ENCODE peak calls at places on chromosomes 2 and 18, in nine cellular contexts. F, Q, L, T, O, P, D, B and S are unnamed samples. For H3K9me3, the result is how much of the 10 kb centered on the place peaks cover.

GRCh38 chr2:105541189-105542050 is 142.6 kb upstream of the FHL2 start:
- DNase-seq in F (no peak), Q (no peak), L (no peak), T (no peak), O (no peak), P (no peak), D (no peak), B (no peak), S (no peak)

GRCh38 chr18:12254820-12255511 is 805 bp downstream of the CIDEA start:
- DNase-seq in F (no peak), Q (no peak), L (peak), T (no peak), O (no peak), P (no peak), D (no peak), B (no peak), S (no peak)

GRCh38 chr2:235577404-235578330 is 83.8 kb downstream of the AGAP1 start:
- DNase-seq in F (no peak), Q (no peak), L (no peak), T (peak), O (no peak), P (peak), D (no peak), B (no peak), S (no peak)

GRCh38 chr2:32136097-32136496 is 29.6 kb upstream of the SLC30A6 start:
- DNase-seq in F (no peak), Q (no peak), L (no peak), T (no peak), O (no peak), P (no peak), D (no peak), B (no peak), S (peak)

GRCh38 chr18:24126155-24126947 is 12.5 kb upstream of the CABYR start:
- DNase-seq in F (no peak), Q (no peak), L (no peak), T (no peak), O (no peak), P (peak), D (no peak), B (no peak), S (no peak)

GRCh38 chr2:15979051-15979758 is 38.9 kb downstream of the MYCN start:
- DNase-seq in F (no peak), Q (no peak), L (peak), T (no peak), O (no peak), P (no peak), D (no peak), B (no peak), S (no peak)

GRCh38 chr2:69935011-69935410 is 20.1 kb downstream of the MXD1 start:
- DNase-seq in F (no peak), Q (no peak), L (no peak), T (no peak), O (no peak), P (no peak), D (no peak), B (no peak), S (no peak)

GRCh38 chr2:44851518-44851917 is 90.0 kb upstream of the SIX3 start:
- DNase-seq in F (no peak), Q (no peak), L (no peak), T (no peak), O (no peak), P (no peak), D (no peak), B (no peak), S (no peak)

GRCh38 chr2:63791387-63791786 is 50.3 kb upstream of the UGP2 start:
- DNase-seq in F (no peak), Q (no peak), L (no peak), T (no peak), O (no peak), P (no peak), D (no peak), B (no peak), S (no peak)

GRCh38 chr2:42928692-42929576 is 136.6 kb upstream of the HAAO start:
- DNase-seq in F (no peak), Q (peak), L (peak), T (peak), O (no peak), P (peak), D (no peak), B (peak), S (peak)

GRCh38 chr2:38515155-38516074 is 87.3 kb downstream of the HNRNPLL start:
- DNase-seq in F (no peak), Q (no peak), L (no peak), T (peak), O (peak), P (peak), D (no peak), B (peak), S (no peak)

GRCh38 chr2:168120310-168120709 is 127.1 kb downstream of the STK39 start:
- DNase-seq in F (no peak), Q (no peak), L (peak), T (no peak), O (no peak), P (no peak), D (no peak), B (no peak), S (no peak)

GRCh38 chr2:150389487-150389886 is 98.0 kb downstream of the RND3 start:
- DNase-seq in F (no peak), Q (no peak), L (no peak), T (no peak), O (no peak), P (no peak), D (no peak), B (no peak), S (no peak)

GRCh38 chr18:21481739-21482138 is 118.8 kb downstream of the ESCO1 start:
- DNase-seq in F (no peak), Q (no peak), L (no peak), T (no peak), O (no peak), P (no peak), D (no peak), B (no peak), S (no peak)

GRCh38 chr2:11669454-11670291 is at the start of gene NTSR2:
- DNase-seq in F (no peak), Q (peak), L (peak), T (peak), O (no peak), P (peak), D (no peak), B (peak), S (no peak)

GRCh38 chr2:36358317-36358659 is 2.7 kb downstream of the CRIM1 start:
- DNase-seq in F (no peak), Q (no peak), L (no peak), T (no peak), O (no peak), P (peak), D (no peak), B (no peak), S (peak)

GRCh38 chr18:2948038-2948437 is 64.9 kb downstream of the LPIN2 start:
- DNase-seq in F (no peak), Q (no peak), L (peak), T (peak), O (no peak), P (peak), D (no peak), B (no peak), S (no peak)

GRCh38 chr2:26911911-26912861 is 58.3 kb upstream of the MAPRE3 start:
- DNase-seq in F (no peak), Q (peak), L (peak), T (no peak), O (no peak), P (no peak), D (no peak), B (no peak), S (no peak)

GRCh38 chr2:20852139-20852538 is 29.2 kb upstream of the LDAH start:
- DNase-seq in F (no peak), Q (no peak), L (no peak), T (no peak), O (no peak), P (no peak), D (no peak), B (no peak), S (no peak)

GRCh38 chr2:19810148-19810547 is 91.6 kb downstream of the TTC32 start:
- DNase-seq in F (no peak), Q (no peak), L (no peak), T (no peak), O (no peak), P (no peak), D (no peak), B (no peak), S (no peak)

GRCh38 chr2:143717053-143717452 is 587.8 kb downstream of the ARHGAP15 start:
- DNase-seq in F (no peak), Q (no peak), L (no peak), T (peak), O (no peak), P (no peak), D (no peak), B (no peak), S (peak)

GRCh38 chr2:222358876-222359275 is 60.1 kb upstream of the PAX3 start:
- DNase-seq in F (no peak), Q (no peak), L (no peak), T (peak), O (no peak), P (peak), D (no peak), B (no peak), S (no peak)

GRCh38 chr18:78126106-78126505 is 853.5 kb upstream of the SALL3 start:
- DNase-seq in F (no peak), Q (no peak), L (no peak), T (no peak), O (no peak), P (no peak), D (no peak), B (no peak), S (no peak)

GRCh38 chr18:78125497-78125896 is 854.1 kb upstream of the SALL3 start:
- DNase-seq in F (no peak), Q (no peak), L (no peak), T (no peak), O (no peak), P (no peak), D (no peak), B (no peak), S (no peak)

GRCh38 chr18:78127041-78127440 is 852.6 kb upstream of the SALL3 start:
- DNase-seq in F (no peak), Q (no peak), L (no peak), T (no peak), O (no peak), P (no peak), D (no peak), B (no peak), S (no peak)

GRCh38 chr18:78123926-78124797 is 855.5 kb upstream of the SALL3 start:
- DNase-seq in F (no peak), Q (no peak), L (no peak), T (no peak), O (no peak), P (no peak), D (no peak), B (no peak), S (no peak)

GRCh38 chr18:78123144-78123909 is 856.3 kb upstream of the SALL3 start:
- DNase-seq in F (no peak), Q (no peak), L (no peak), T (no peak), O (no peak), P (no peak), D (no peak), B (no peak), S (no peak)
- H3K9me3 ChIP-seq in F (under half), Q (under half), L (under half), T (under half), O (under half), P (under half), D (under half), B (under half), S (under half)

DNA sequence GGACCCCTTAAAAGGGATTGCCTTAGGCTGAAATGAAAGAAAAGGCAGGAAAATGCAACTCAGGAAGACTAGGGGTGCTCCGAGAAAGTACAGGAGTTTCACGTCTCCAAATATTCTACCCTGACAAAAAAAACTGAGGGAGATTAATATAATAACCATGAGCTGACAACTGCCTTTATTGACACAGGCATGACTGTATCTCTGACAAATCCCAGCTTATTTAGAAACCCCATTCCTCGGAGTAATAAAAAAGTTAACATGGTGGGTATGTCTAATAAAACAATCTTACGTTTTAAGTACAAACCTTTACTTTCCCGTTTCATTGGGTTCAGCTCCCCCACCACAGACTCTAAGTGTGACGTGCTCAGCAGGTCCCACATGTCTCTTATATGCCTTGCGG is 7.9 kb upstream of the RBFA start:
- DNase-seq in F (no peak), Q (no peak), L (no peak), T (no peak), O (no peak), P (no peak), D (no peak), B (no peak), S (no peak)
- H3K9me3 ChIP-seq in F (under half), Q (under half), L (under half), T (under half), O (half or more), P (under half), D (half or more), B (half or more), S (under half)

GRCh38 chr2:230356084-230356483 is 29.1 kb downstream of the SP140L start:
- DNase-seq in F (no peak), Q (no peak), L (no peak), T (no peak), O (no peak), P (peak), D (no peak), B (no peak), S (no peak)

GRCh38 chr2:230362030-230362691 is 35.2 kb downstream of the SP140L start:
- DNase-seq in F (no peak), Q (no peak), L (no peak), T (no peak), O (no peak), P (no peak), D (no peak), B (no peak), S (no peak)

GRCh38 chr2:230358305-230358704 is 31.3 kb downstream of the SP140L start:
- DNase-seq in F (no peak), Q (no peak), L (no peak), T (no peak), O (no peak), P (peak), D (no peak), B (no peak), S (no peak)

GRCh38 chr2:230360028-230360427 is 33.0 kb downstream of the SP140L start:
- DNase-seq in F (no peak), Q (no peak), L (no peak), T (no peak), O (no peak), P (no peak), D (no peak), B (no peak), S (no peak)
- H3K9me3 ChIP-seq in F (under half), Q (under half), L (under half), T (under half), O (under half), P (under half), D (under half), B (under half), S (under half)

GRCh38 chr2:95220449-95220848 is 13.1 kb downstream of the ZNF892 start:
- DNase-seq in F (no peak), Q (no peak), L (no peak), T (no peak), O (no peak), P (no peak), D (no peak), B (no peak), S (no peak)
- H3K9me3 ChIP-seq in F (under half), Q (under half), L (half or more), T (under half), O (half or more), P (under half), D (half or more), B (half or more), S (under half)

GRCh38 chr2:241914542-241914941 is 45.0 kb downstream of the RTP5 start:
- DNase-seq in F (no peak), Q (peak), L (peak), T (no peak), O (no peak), P (no peak), D (no peak), B (peak), S (no peak)

GRCh38 chr2:241912021-241912555 is 42.6 kb downstream of the RTP5 start:
- DNase-seq in F (no peak), Q (no peak), L (no peak), T (peak), O (no peak), P (no peak), D (no peak), B (peak), S (no peak)

GRCh38 chr2:241911551-241911950 is 42.0 kb downstream of the RTP5 start:
- DNase-seq in F (no peak), Q (no peak), L (no peak), T (no peak), O (no peak), P (no peak), D (no peak), B (no peak), S (no peak)

GRCh38 chr2:241910604-241911520 is 41.3 kb downstream of the RTP5 start:
- DNase-seq in F (no peak), Q (peak), L (no peak), T (no peak), O (no peak), P (no peak), D (no peak), B (peak), S (no peak)

GRCh38 chr2:241913703-241914102 is 44.2 kb downstream of the RTP5 start:
- DNase-seq in F (no peak), Q (no peak), L (no peak), T (no peak), O (no peak), P (no peak), D (no peak), B (peak), S (no peak)
- H3K9me3 ChIP-seq in F (under half), Q (under half), L (under half), T (under half), O (under half), P (under half), D (under half), B (under half), S (under half)

DNA sequence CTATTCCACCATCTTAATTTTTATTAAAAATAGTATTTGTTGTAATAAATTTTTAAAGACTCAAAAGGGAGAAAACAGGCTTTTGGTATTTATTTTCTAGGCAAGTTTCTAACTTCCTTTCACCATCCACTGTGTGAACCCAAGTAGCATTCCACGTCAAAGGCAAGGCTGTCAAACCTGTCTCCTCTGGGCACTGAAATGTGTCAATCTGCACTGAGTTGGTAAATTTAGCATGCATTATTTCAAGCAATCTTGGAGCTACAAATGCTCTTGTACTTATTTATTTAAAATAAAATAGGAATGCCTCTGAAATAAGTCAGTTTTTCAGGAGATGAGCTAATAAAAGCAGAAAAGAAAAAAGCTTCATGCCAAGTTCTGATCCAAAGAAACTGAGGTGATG is 130.9 kb upstream of the CNTNAP5 start:
- DNase-seq in F (no peak), Q (no peak), L (no peak), T (no peak), O (no peak), P (no peak), D (no peak), B (no peak), S (no peak)
- H3K9me3 ChIP-seq in F (under half), Q (under half), L (under half), T (under half), O (under half), P (under half), D (under half), B (under half), S (under half)

GRCh38 chr18:905948-906415 is 1.3 kb downstream of the ADCYAP1 start:
- DNase-seq in F (no peak), Q (peak), L (peak), T (no peak), O (no peak), P (no peak), D (no peak), B (no peak), S (no peak)
- H3K9me3 ChIP-seq in F (under half), Q (under half), L (under half), T (under half), O (under half), P (under half), D (under half), B (under half), S (under half)

GRCh38 chr18:78245451-78245850 is 734.2 kb upstream of the SALL3 start:
- DNase-seq in F (no peak), Q (no peak), L (no peak), T (no peak), O (no peak), P (no peak), D (no peak), B (no peak), S (no peak)

GRCh38 chr18:78244779-78245178 is 734.8 kb upstream of the SALL3 start:
- DNase-seq in F (no peak), Q (no peak), L (no peak), T (no peak), O (no peak), P (no peak), D (no peak), B (no peak), S (no peak)

GRCh38 chr18:78242796-78243195 is 736.8 kb upstream of the SALL3 start:
- DNase-seq in F (no peak), Q (no peak), L (no peak), T (peak), O (no peak), P (no peak), D (no peak), B (no peak), S (no peak)

GRCh38 chr18:78246041-78246440 is 733.6 kb upstream of the SALL3 start:
- DNase-seq in F (no peak), Q (no peak), L (no peak), T (no peak), O (no peak), P (no peak), D (no peak), B (no peak), S (no peak)

GRCh38 chr18:78246588-78246987 is 733.0 kb upstream of the SALL3 start:
- DNase-seq in F (no peak), Q (no peak), L (no peak), T (no peak), O (no peak), P (no peak), D (no peak), B (no peak), S (no peak)
- H3K9me3 ChIP-seq in F (under half), Q (under half), L (under half), T (under half), O (under half), P (under half), D (under half), B (under half), S (under half)

GRCh38 chr2:12862541-12862940 is 145.8 kb downstream of the TRIB2 start:
- DNase-seq in F (no peak), Q (no peak), L (no peak), T (no peak), O (no peak), P (no peak), D (no peak), B (no peak), S (no peak)
- H3K9me3 ChIP-seq in F (under half), Q (under half), L (under half), T (under half), O (under half), P (under half), D (under half), B (under half), S (under half)

DNA sequence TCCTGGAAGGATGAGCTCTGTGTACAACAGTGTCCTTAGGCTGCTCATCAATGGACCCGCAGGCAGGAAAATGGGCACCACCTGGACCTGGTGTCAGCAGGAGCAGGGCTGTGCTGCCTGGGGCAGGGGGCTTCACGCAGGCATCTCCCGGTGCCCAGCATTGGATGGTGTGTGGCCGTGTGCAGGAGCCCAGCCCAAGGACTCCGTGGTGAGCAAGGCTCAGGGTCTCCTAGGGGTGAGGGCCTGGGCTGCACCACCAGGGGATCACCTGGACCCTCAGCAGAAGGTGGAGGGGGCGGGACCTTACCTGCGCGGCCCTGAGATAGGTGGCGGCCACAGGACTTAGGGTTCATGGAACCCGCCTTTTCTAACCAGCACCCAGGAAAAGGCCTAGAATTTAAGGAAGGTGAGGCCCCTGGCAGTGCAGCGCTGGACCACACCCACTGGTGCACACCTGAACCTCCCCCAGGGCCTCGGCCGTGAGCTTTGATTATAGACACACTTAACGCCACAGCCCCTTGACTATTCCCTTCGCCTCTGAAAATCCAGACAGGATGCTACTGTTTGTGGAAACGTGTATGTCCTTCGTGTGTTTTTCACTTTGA is 89.1 kb downstream of the TMEM18 start:
- DNase-seq in F (no peak), Q (peak), L (peak), T (no peak), O (no peak), P (no peak), D (no peak), B (no peak), S (no peak)
- H3K9me3 ChIP-seq in F (under half), Q (under half), L (under half), T (under half), O (under half), P (under half), D (under half), B (under half), S (under half)